ENCODE peak calls at places on chromosomes 3 and 15, in five cellular contexts. K is GM23338, X is stomach, M is GM12878, W is Panc1. Y is an unnamed sample. For H3K4me1, the result is how much of the 10 kb centered on the place peaks cover.

GRCh38 chr3:102415553-102415952 is 19.3 kb upstream of the ZPLD1 start:
- DNase-seq in K (no peak), X (no peak), M (no peak), W (no peak), Y (no peak)

GRCh38 chr3:32347286-32348125 is 44.1 kb upstream of the CMTM7 start:
- DNase-seq in K (peak), X (no peak), M (no peak), W (no peak), Y (no peak)

GRCh38 chr3:171417813-171418212 is 42.4 kb downstream of the TNIK start:
- DNase-seq in K (no peak), X (no peak), M (no peak), W (no peak), Y (no peak)

GRCh38 chr3:72658466-72659100 is 189.7 kb downstream of the SHQ1 start:
- DNase-seq in K (no peak), X (no peak), M (no peak), W (no peak), Y (no peak)

GRCh38 chr3:118987466-118987865 is 47.2 kb downstream of the IGSF11 start:
- DNase-seq in K (no peak), X (peak), M (no peak), W (no peak), Y (no peak)

GRCh38 chr3:133377396-133377795 is 22.5 kb upstream of the BFSP2 start:
- DNase-seq in K (peak), X (no peak), M (no peak), W (no peak), Y (no peak)

GRCh38 chr15:68631621-68632051 is 52.8 kb downstream of the CORO2B start:
- DNase-seq in K (peak), X (no peak), M (no peak), W (no peak), Y (no peak)

GRCh38 chr15:90585863-90586262 is 56.1 kb downstream of the CRTC3 start:
- DNase-seq in K (no peak), X (no peak), M (no peak), W (no peak), Y (no peak)

GRCh38 chr3:197000211-197000610 is 29.4 kb downstream of the MELTF start:
- DNase-seq in K (no peak), X (no peak), M (no peak), W (no peak), Y (no peak)

GRCh38 chr3:98536456-98537017 is 4.8 kb downstream of the GPR15 start:
- DNase-seq in K (no peak), X (no peak), M (peak), W (no peak), Y (no peak)

GRCh38 chr15:71364117-71364584 is 248.9 kb downstream of the THSD4 start:
- DNase-seq in K (no peak), X (no peak), M (no peak), W (no peak), Y (no peak)

GRCh38 chr15:67063689-67064606 is 1.5 kb upstream of the SMAD3 start:
- DNase-seq in K (peak), X (peak), M (no peak), W (no peak), Y (no peak)

GRCh38 chr3:195302436-195302835 is 31.5 kb upstream of the XXYLT1 start:
- DNase-seq in K (no peak), X (no peak), M (no peak), W (no peak), Y (no peak)

GRCh38 chr3:136135039-136135802 is 60.9 kb downstream of the MSL2 start:
- DNase-seq in K (no peak), X (no peak), M (no peak), W (no peak), Y (no peak)

GRCh38 chr3:66997560-66998074 is 490 bp upstream of the KBTBD8 start:
- DNase-seq in K (no peak), X (no peak), M (no peak), W (no peak), Y (no peak)

GRCh38 chr15:48899793-48900192 is 21.9 kb downstream of the EID1 start:
- DNase-seq in K (no peak), X (no peak), M (no peak), W (no peak), Y (no peak)

GRCh38 chr3:66261318-66261717 is 40.5 kb downstream of the SLC25A26 start:
- DNase-seq in K (no peak), X (no peak), M (no peak), W (no peak), Y (no peak)

GRCh38 chr15:74229686-74230085 is 6.4 kb upstream of the CCDC33 start:
- DNase-seq in K (no peak), X (no peak), M (no peak), W (no peak), Y (no peak)

GRCh38 chr3:139758654-139759291 is 81.0 kb upstream of the NMNAT3 start:
- DNase-seq in K (peak), X (no peak), M (no peak), W (no peak), Y (no peak)

GRCh38 chr15:85073556-85074194 is 92.0 kb downstream of the PDE8A start:
- DNase-seq in K (no peak), X (no peak), M (no peak), W (peak), Y (no peak)

GRCh38 chr3:194584866-194585265 is 48.4 kb downstream of the TMEM44 start:
- DNase-seq in K (no peak), X (no peak), M (no peak), W (no peak), Y (no peak)

DNA sequence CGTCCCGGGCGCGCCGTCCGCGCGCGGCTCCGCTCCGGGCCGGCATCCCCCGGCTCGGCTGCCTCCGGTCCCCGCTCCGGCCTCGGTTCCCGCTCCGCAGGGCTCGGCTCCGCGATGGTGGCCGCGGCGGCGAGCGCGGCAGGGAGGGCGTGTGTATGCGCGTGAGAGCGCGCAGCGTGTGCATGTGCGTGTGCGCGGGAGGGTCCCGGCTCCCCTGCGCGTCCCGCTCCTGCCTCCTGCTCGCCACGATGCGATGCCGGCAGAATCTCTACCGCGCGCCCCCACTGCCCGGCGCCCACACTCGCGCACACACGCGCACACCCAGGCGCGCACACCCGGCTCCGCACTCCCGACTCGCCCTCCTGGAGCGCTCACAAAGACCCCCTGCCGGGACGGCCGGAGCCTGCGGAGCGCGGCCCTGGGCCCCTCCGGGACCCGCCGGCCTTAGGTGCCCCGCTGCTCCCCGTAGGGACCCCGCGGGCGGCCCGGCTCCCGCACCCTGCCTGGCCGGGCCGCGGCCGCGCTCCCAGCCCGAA is 186.6 kb upstream of the LINGO1 start:
- DNase-seq in K (peak), X (no peak), M (no peak), W (no peak), Y (no peak)
- TF ChIP-seq POLR2AphosphoS5 in K (no peak), X (no peak), M (no peak), W (no peak), Y (no peak)

DNA sequence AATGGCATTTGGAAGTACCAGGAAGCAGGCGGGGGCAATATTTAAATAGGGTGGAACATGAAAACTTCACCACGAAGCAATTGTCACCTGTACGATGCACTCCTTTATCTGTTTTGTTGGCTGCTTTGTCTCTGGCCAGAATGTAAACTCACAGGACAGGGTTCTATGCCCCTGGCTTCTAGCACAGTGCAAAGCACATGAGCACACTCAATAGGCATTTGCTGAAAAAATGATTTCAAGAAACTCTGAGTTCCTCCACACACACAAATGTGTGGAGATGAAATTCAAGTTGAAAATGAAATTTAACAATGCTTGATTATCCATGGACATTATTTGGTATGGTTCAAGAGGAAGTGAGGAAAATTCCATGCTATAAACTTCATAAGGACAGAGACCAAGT is 229.6 kb upstream of the FEZF2 start:
- DNase-seq in K (no peak), X (no peak), M (no peak), W (no peak), Y (no peak)
- H3K4me1 ChIP-seq in K (under half), X (under half), M (under half), W (under half), Y (under half)

GRCh38 chr3:159855599-159856495 is 132.8 kb upstream of the IL12A start:
- DNase-seq in K (no peak), X (no peak), M (no peak), W (no peak), Y (no peak)

GRCh38 chr3:159856496-159857098 is 132.0 kb upstream of the IL12A start:
- DNase-seq in K (no peak), X (no peak), M (no peak), W (no peak), Y (no peak)

GRCh38 chr3:159853506-159853864 is 135.2 kb upstream of the IL12A start:
- DNase-seq in K (no peak), X (no peak), M (no peak), W (no peak), Y (no peak)

GRCh38 chr3:159852821-159853505 is 135.7 kb upstream of the IL12A start:
- DNase-seq in K (peak), X (no peak), M (no peak), W (no peak), Y (no peak)

DNA sequence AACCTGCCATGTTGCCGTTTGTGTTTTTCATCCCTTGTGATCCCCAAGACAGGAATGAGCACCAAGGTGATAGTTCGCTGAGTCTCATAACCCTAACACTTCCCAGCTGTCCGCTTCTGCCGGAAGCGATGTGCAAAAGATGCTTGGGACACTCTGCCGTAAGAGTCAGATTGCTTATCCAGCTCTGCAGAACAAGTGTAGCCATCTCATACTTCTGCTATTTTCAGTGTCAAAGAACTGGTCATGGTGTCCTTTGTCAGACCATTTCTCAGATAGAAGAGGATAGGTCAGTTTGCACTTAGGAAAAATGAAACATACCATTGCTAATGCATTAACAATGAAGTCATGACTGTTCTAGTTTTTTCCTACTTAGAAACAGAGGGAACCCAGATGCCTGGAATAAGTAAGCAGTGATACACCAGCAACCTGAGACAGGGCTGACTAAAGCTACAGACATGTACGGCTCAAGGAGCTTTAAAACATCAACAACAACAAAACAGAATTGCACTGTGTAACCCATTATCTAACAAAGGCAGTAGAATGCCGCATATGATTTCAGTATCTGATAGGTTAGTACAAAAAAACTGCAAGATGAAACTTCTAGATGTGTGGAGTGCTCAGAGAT is 134.0 kb upstream of the IL12A start:
- DNase-seq in K (no peak), X (no peak), M (no peak), W (peak), Y (no peak)
- TF ChIP-seq POLR2AphosphoS5 in K (no peak), X (no peak), M (no peak), W (no peak), Y (no peak)

DNA sequence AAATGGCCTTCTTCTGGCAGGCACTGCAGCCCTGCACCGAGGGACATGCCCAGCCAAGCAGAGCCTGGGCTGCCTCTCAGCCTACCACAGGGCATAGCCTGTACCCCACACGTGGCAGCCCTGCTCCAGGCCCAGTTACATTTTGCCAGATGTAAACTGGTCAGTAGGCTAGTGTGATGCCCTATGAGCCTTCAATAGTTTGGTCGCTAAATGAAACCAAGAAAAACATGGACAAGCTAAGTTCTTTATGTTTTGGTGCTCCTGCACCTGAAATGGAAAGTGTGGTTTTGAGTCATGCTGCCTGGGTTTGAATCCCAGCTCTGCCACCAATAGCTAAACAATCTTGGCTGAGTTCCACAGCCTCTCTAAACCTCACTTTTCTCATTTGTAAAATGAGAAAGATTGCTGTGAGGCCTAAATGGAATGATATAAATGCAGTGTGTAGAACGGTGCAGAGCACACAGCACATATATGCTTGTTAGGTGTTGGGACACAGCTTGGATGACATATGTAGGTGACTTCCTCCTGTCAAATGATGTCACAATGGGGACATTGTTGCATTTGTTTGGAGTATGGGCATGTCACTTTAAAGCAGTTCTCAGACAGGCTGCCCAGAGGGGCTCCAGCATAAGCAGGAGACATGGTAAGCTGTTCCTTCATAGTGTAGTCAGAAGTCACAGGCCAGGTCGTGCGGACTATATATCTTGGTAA is 57.4 kb downstream of the ZBTB38 start:
- DNase-seq in K (no peak), X (no peak), M (no peak), W (no peak), Y (no peak)
- H3K4me1 ChIP-seq in K (under half), X (half or more), M (under half), W (under half), Y (half or more)

DNA sequence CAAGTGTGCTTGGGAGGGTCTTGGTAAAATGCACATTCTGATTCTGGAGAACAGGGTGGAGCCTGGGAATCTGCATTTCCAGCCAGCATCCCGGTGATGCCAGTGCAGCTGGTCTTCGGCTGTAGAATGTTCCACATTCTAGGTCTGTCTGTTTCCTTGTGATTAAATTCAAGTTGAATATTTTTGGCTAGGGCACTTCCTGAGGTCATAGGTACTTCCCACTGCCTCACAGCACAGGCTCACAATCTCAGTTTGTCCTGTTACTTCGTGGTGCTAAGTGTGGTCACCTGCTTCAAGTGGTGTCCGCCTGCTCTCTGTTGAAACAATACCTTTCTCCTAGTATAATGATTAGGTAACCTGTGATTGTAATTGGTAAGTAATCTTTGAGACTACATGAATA is 40.1 kb downstream of the FLNB start:
- DNase-seq in K (no peak), X (no peak), M (no peak), W (no peak), Y (no peak)
- TF ChIP-seq POLR2AphosphoS5 in K (no peak), X (peak), M (no peak), W (no peak), Y (peak)

DNA sequence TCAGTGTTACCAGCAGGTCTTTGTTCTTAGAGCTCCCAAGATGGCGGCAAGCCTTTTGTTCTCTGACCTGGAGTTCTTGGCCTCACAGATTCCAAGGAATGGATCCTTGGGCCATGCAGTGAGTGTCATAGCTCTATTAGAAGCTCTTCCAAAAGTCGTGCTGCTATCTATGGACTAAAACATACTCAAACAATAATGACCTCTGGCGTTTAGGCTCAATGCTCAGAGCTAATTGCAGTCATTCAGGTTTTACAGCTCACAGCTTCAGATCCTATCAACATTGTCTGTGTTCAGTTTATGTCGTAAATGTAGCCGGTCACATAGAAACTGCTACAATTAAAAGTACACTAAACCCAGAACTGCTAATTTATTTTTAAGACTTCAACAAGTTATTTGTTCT is 22.2 kb downstream of the CCRL2 start:
- DNase-seq in K (no peak), X (no peak), M (no peak), W (no peak), Y (no peak)
- H3K4me1 ChIP-seq in K (under half), X (under half), M (under half), W (under half), Y (under half)

GRCh38 chr3:8266679-8267267 is 234.8 kb upstream of the LMCD1 start:
- DNase-seq in K (peak), X (no peak), M (no peak), W (no peak), Y (no peak)
- TF ChIP-seq POLR2AphosphoS5 in K (no peak), X (no peak), M (no peak), W (no peak), Y (no peak)